ENCODE peak calls at places on chromosomes 2 and 18, in four cellular contexts. One of them, this sample, is unnamed.

GRCh38 chr18:63850010-63850409 is 37.5 kb upstream of the SERPINB2 start:
- DNase-seq in germinal center: no peak
- DNase-seq in HS-5: no peak
- DNase-seq in AG20443: peak; percentile 48
- DNase-seq in this sample: peak; percentile 21

GRCh38 chr2:66432801-66433694 is 1.9 kb upstream of the MEIS1 start:
- DNase-seq in germinal center: peak; percentile 32
- DNase-seq in HS-5: peak; percentile 81
- DNase-seq in AG20443: peak; percentile 93
- DNase-seq in this sample: peak; percentile 90

GRCh38 chr2:99278793-99279291 is 22.2 kb downstream of the LYG1 start:
- DNase-seq in germinal center: no peak
- DNase-seq in HS-5: peak; percentile 94
- DNase-seq in AG20443: peak; percentile 85
- DNase-seq in this sample: peak; percentile 49

GRCh38 chr2:72770879-72771461 is 54.9 kb downstream of the EXOC6B start:
- DNase-seq in germinal center: peak; percentile 57
- DNase-seq in HS-5: no peak
- DNase-seq in AG20443: peak; percentile 76
- DNase-seq in this sample: peak; percentile 63

GRCh38 chr2:168064011-168064998 is 183.1 kb downstream of the STK39 start:
- DNase-seq in germinal center: no peak
- DNase-seq in HS-5: no peak
- DNase-seq in AG20443: no peak
- DNase-seq in this sample: no peak

GRCh38 chr2:38739524-38739923 is 11.6 kb downstream of the SRSF7 start:
- DNase-seq in germinal center: no peak
- DNase-seq in HS-5: no peak
- DNase-seq in AG20443: no peak
- DNase-seq in this sample: no peak

GRCh38 chr2:102423368-102423767 is 408 bp downstream of the IL18RAP start:
- DNase-seq in germinal center: no peak
- DNase-seq in HS-5: no peak
- DNase-seq in AG20443: no peak
- DNase-seq in this sample: no peak

GRCh38 chr2:51003345-51004192 is 28.4 kb downstream of the NRXN1 start:
- DNase-seq in germinal center: no peak
- DNase-seq in HS-5: peak; percentile 11
- DNase-seq in AG20443: no peak
- DNase-seq in this sample: no peak

GRCh38 chr2:106085441-106085911 is 108.6 kb downstream of the UXS1 start:
- DNase-seq in germinal center: no peak
- DNase-seq in HS-5: no peak
- DNase-seq in AG20443: peak; percentile 45
- DNase-seq in this sample: no peak

GRCh38 chr2:60966465-60967405 is 50.8 kb upstream of the PEX13 start:
- DNase-seq in germinal center: peak; percentile 31
- DNase-seq in HS-5: no peak
- DNase-seq in AG20443: no peak
- DNase-seq in this sample: no peak

GRCh38 chr18:13510594-13510993 is 215.8 kb downstream of the FAM210A start:
- DNase-seq in germinal center: no peak
- DNase-seq in HS-5: no peak
- DNase-seq in AG20443: no peak
- DNase-seq in this sample: no peak